ENCODE peak calls at places on chromosome 11, in nine cellular contexts. M is lower leg skin, G is astrocyte of the cerebellum, K is ovary, O is MM.1S, E is mesendoderm, S is heart left ventricle, T is hepatocyte, B is endodermal cell. L is an unnamed sample.

GRCh38 chr11:27234043-27234668 is 128.9 kb downstream of the CCDC34 start:
- DNase-seq in M (no peak), G (peak; percentile 96), K (no peak), O (no peak), E (no peak), S (no peak), T (peak; percentile 86), B (no peak), L (peak; percentile 99)

GRCh38 chr11:27087425-27087824 is 46.8 kb downstream of the BBOX1 start:
- DNase-seq in M (no peak), G (no peak), K (no peak), O (no peak), E (no peak), S (no peak), T (no peak), B (no peak), L (no peak)

GRCh38 chr11:86673872-86674750 is 1.7 kb upstream of the ME3 start:
- DNase-seq in M (no peak), G (no peak), K (no peak), O (no peak), E (no peak), S (no peak), T (no peak), B (no peak), L (no peak)

GRCh38 chr11:31823372-31824371 is 12.6 kb upstream of the PAX6 start:
- DNase-seq in M (no peak), G (no peak), K (no peak), O (no peak), E (peak; percentile 56), S (no peak), T (no peak), B (peak; percentile 77), L (no peak)

GRCh38 chr11:120391297-120391696 is 55.1 kb downstream of the ARHGEF12 start:
- DNase-seq in M (no peak), G (no peak), K (no peak), O (no peak), E (peak; percentile 22), S (no peak), T (peak; percentile 61), B (no peak), L (no peak)

GRCh38 chr11:8679006-8679405 is 3.5 kb downstream of the TRIM66 start:
- DNase-seq in M (peak; percentile 32), G (no peak), K (no peak), O (no peak), E (no peak), S (no peak), T (peak; percentile 28), B (no peak), L (no peak)

GRCh38 chr11:102451041-102451692 is 1.4 kb downstream of the TMEM123 start:
- DNase-seq in M (no peak), G (no peak), K (no peak), O (no peak), E (no peak), S (no peak), T (no peak), B (no peak), L (no peak)

GRCh38 chr11:124748481-124749338 is 3.3 kb downstream of the VSIG2 start:
- DNase-seq in M (no peak), G (no peak), K (no peak), O (no peak), E (no peak), S (no peak), T (no peak), B (peak; percentile 34), L (no peak)

GRCh38 chr11:27603376-27603775 is 96.8 kb upstream of the LIN7C start:
- DNase-seq in M (no peak), G (no peak), K (no peak), O (no peak), E (no peak), S (no peak), T (no peak), B (no peak), L (no peak)

GRCh38 chr11:118366287-118366686 is 6.9 kb downstream of the UBE4A start:
- DNase-seq in M (no peak), G (no peak), K (no peak), O (no peak), E (no peak), S (no peak), T (no peak), B (no peak), L (no peak)

GRCh38 chr11:19268901-19269300 is 28.2 kb upstream of the E2F8 start:
- DNase-seq in M (no peak), G (no peak), K (no peak), O (no peak), E (no peak), S (no peak), T (no peak), B (no peak), L (no peak)

GRCh38 chr11:128172046-128172878 is 415.1 kb downstream of the ETS1 start:
- DNase-seq in M (peak; percentile 97), G (peak; percentile 85), K (peak; percentile 86), O (peak; percentile 81), E (peak; percentile 86), S (peak; percentile 80), T (peak; percentile 89), B (peak; percentile 92), L (peak; percentile 80)

GRCh38 chr11:1504581-1505290 is 18.2 kb upstream of the MOB2 start:
- DNase-seq in M (no peak), G (no peak), K (no peak), O (no peak), E (no peak), S (no peak), T (no peak), B (no peak), L (no peak)

GRCh38 chr11:120632579-120632978 is 121.0 kb downstream of the GRIK4 start:
- DNase-seq in M (no peak), G (no peak), K (no peak), O (no peak), E (peak; percentile 68), S (no peak), T (no peak), B (no peak), L (no peak)

GRCh38 chr11:129732926-129733325 is 82.7 kb upstream of the TMEM45B start:
- DNase-seq in M (no peak), G (no peak), K (no peak), O (no peak), E (no peak), S (no peak), T (no peak), B (no peak), L (no peak)

GRCh38 chr11:35143509-35144102 is 4.6 kb downstream of the CD44 start:
- DNase-seq in M (no peak), G (no peak), K (no peak), O (no peak), E (no peak), S (no peak), T (no peak), B (no peak), L (no peak)

GRCh38 chr11:35145249-35145648 is 6.3 kb downstream of the CD44 start:
- DNase-seq in M (no peak), G (no peak), K (no peak), O (peak; percentile 81), E (no peak), S (no peak), T (no peak), B (no peak), L (no peak)

GRCh38 chr11:35144103-35144741 is 5.3 kb downstream of the CD44 start:
- DNase-seq in M (no peak), G (peak; percentile 52), K (no peak), O (peak; percentile 96), E (no peak), S (no peak), T (no peak), B (no peak), L (no peak)

GRCh38 chr11:35146074-35146521 is 7.1 kb downstream of the CD44 start:
- DNase-seq in M (no peak), G (no peak), K (no peak), O (peak; percentile 62), E (no peak), S (no peak), T (no peak), B (no peak), L (no peak)

DNA sequence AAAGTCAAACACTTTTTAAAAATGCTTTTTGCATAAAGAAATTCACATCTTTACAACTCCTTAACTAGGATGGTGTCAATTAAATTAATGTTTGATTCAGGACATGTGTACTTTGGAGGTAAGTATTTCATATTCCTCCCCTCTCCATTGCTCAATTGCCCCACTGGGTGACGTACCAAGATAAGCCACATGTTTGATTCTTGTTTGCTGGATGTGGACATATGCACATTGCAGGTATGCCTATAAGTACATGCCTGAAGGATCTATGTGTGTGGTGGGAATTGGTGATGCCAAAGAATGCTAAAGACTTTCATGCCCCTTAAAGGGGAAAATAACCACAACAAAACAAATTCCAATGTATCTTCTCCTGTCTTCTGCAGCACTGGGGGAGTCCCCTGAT is 5.8 kb downstream of the CD44 start:
- DNase-seq in M (no peak), G (no peak), K (no peak), O (no peak), E (no peak), S (no peak), T (no peak), B (no peak), L (no peak)
- H3K4me3 ChIP-seq in M (no peak overlapping the region), G (peak overlapping the region; percentile 96), K (no peak overlapping the region), O (peak overlapping the region; percentile 47), E (no peak overlapping the region), S (no peak overlapping the region), T (no peak overlapping the region), B (no peak overlapping the region), L (no peak overlapping the region)

GRCh38 chr11:123137496-123138270 is 57.4 kb downstream of the CLMP start:
- DNase-seq in M (peak; percentile 96), G (peak; percentile 67), K (peak; percentile 75), O (no peak), E (peak; percentile 91), S (peak; percentile 80), T (peak; percentile 66), B (peak; percentile 85), L (peak; percentile 57)
- H3K4me3 ChIP-seq in M (no peak overlapping the region), G (no peak overlapping the region), K (no peak overlapping the region), O (no peak overlapping the region), E (no peak overlapping the region), S (peak overlapping the region; percentile 28), T (no peak overlapping the region), B (no peak overlapping the region), L (no peak overlapping the region)

GRCh38 chr11:43576834-43577521 is 103.6 kb upstream of the HSD17B12 start:
- DNase-seq in M (no peak), G (peak; percentile 15), K (peak; percentile 59), O (peak; percentile 30), E (peak; percentile 88), S (peak; percentile 56), T (peak; percentile 73), B (peak; percentile 95), L (no peak)
- H3K4me3 ChIP-seq in M (no peak overlapping the region), G (no peak overlapping the region), K (no peak overlapping the region), O (no peak overlapping the region), E (no peak overlapping the region), S (peak overlapping the region; percentile 53), T (no peak overlapping the region), B (no peak overlapping the region), L (peak overlapping the region; percentile 41)

DNA sequence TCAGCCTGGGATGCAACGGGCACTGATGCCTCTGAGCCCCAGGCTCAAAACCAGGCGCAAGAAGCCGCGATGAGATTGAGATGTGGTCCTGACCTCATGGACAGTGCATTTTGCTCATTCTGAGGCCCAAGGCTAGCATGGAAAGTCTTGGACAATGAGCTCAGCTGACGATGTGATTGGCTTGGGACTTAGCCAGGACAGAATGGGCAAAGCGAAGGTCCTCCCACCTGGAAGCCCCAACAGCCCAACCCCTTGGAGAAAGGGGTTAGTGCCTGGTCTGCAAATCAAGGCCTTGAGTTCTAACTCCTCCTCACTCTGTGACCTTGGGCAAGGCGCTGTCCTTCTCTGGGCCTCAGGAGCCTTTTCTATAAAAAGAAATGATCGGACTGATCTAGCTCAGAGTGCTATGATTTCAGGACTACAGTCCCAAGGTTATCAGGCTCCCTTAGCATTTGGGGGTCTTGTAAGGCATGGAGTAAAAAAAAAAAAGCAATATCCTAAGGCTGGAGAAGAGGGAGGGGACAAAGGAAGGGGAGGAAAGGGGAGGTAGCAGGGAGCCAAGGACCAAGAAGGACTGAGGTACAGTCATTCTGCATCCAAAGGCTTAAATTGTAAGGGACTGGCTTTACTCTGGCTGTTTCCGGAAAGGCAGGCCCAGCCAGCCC is 2.7 kb downstream of the SLC43A3 start:
- DNase-seq in M (peak; percentile 80), G (no peak), K (no peak), O (no peak), E (no peak), S (no peak), T (no peak), B (no peak), L (no peak)
- H3K4me3 ChIP-seq in M (no peak overlapping the region), G (no peak overlapping the region), K (no peak overlapping the region), O (peak overlapping the region; percentile 20), E (no peak overlapping the region), S (peak overlapping the region; percentile 71), T (no peak overlapping the region), B (no peak overlapping the region), L (no peak overlapping the region)

L was measured in skeletal muscle cell.